ENCODE peak calls at places on chromosome 1, in six cellular contexts. W, G, I, C, F and Q are unnamed samples.

GRCh38 chr1:22208973-22209378 is 66.1 kb upstream of the WNT4 start:
- DNase-seq in W (no peak), G (no peak), I (no peak), C (no peak), F (no peak), Q (no peak)

GRCh38 chr1:119330062-119330939 is 38.3 kb upstream of the HAO2 start:
- DNase-seq in W (no peak), G (no peak), I (no peak), C (no peak), F (no peak), Q (no peak)

GRCh38 chr1:10776206-10776905 is 20.1 kb downstream of the CASZ1 start:
- DNase-seq in W (no peak), G (no peak), I (no peak), C (peak), F (no peak), Q (no peak)

GRCh38 chr1:161088587-161089110 is 709 bp downstream of the NECTIN4 start:
- DNase-seq in W (no peak), G (no peak), I (no peak), C (no peak), F (no peak), Q (no peak)

GRCh38 chr1:26283226-26283853 is 3.5 kb downstream of the SH3BGRL3 start:
- DNase-seq in W (no peak), G (no peak), I (no peak), C (no peak), F (no peak), Q (no peak)

GRCh38 chr1:77514871-77515776 is 167.3 kb downstream of the ZZZ3 start:
- DNase-seq in W (no peak), G (no peak), I (no peak), C (no peak), F (no peak), Q (no peak)

GRCh38 chr1:6491480-6491962 is at the start of gene PLEKHG5:
- DNase-seq in W (no peak), G (no peak), I (no peak), C (no peak), F (no peak), Q (no peak)

GRCh38 chr1:228148971-228149340 is 774 bp upstream of the GJC2 start:
- DNase-seq in W (no peak), G (no peak), I (no peak), C (no peak), F (no peak), Q (no peak)

GRCh38 chr1:5410652-5411051 is 581.6 kb downstream of the NPHP4 start:
- DNase-seq in W (no peak), G (no peak), I (no peak), C (peak), F (no peak), Q (no peak)

GRCh38 chr1:198678301-198678836 is 39.5 kb downstream of the PTPRC start:
- DNase-seq in W (no peak), G (peak), I (no peak), C (no peak), F (no peak), Q (no peak)